ENCODE peak calls at places on chromosomes 3 and 15, in four cellular contexts. K is GM20000; T is stimulated activated CD4-positive, alpha-beta T cell treated with anti-CD3 and anti-CD28 coated beads, Interleukin-4, amount 100 ng/mL, for 24 hours; H is NCI-H82. D is an unnamed sample.

GRCh38 chr15:90956551-90957104 is 1.9 kb downstream of the RCCD1 start:
- DNase-seq in H (peak), T (peak), K (peak), D (peak)

GRCh38 chr3:150933473-150934008 is 28.3 kb upstream of the MINDY4B start:
- DNase-seq in T (no peak), H (no peak), K (no peak), D (no peak)

GRCh38 chr3:52931889-52932288 is 34.5 kb upstream of the STIMATE start:
- DNase-seq in H (no peak), K (no peak), T (no peak), D (no peak)

GRCh38 chr15:89115547-89115946 is 27.3 kb downstream of the ABHD2 start:
- DNase-seq in H (no peak), K (no peak), T (no peak), D (no peak)

GRCh38 chr15:38666865-38667264 is 102.3 kb upstream of the RASGRP1 start:
- DNase-seq in K (no peak), H (no peak), T (no peak), D (no peak)

GRCh38 chr15:49282366-49282765 is 112.3 kb downstream of the GALK2 start:
- DNase-seq in K (no peak), H (no peak), T (no peak), D (no peak)

GRCh38 chr15:32982001-32982400 is 212.5 kb downstream of the FMN1 start:
- DNase-seq in T (no peak), H (no peak), K (no peak), D (no peak)

GRCh38 chr15:90530250-90531051 is 728 bp downstream of the CRTC3 start:
- DNase-seq in H (peak), K (peak), T (peak), D (peak)

GRCh38 chr3:154120903-154121235 is 321 bp upstream of the ARHGEF26 start:
- DNase-seq in K (no peak), T (no peak), H (no peak), D (no peak)

GRCh38 chr3:71962561-71963240 is 177.8 kb upstream of the PROK2 start:
- DNase-seq in T (no peak), K (no peak), H (no peak), D (no peak)

GRCh38 chr3:188137062-188137461 is 16.9 kb upstream of the LPP start:
- DNase-seq in T (no peak), K (no peak), H (no peak), D (no peak)

GRCh38 chr3:140276698-140277097 is 341.7 kb downstream of the CLSTN2 start:
- DNase-seq in T (no peak), H (peak), K (no peak), D (no peak)

GRCh38 chr3:114856867-114857266 is 290.2 kb downstream of the ZBTB20 start:
- DNase-seq in T (no peak), H (no peak), K (no peak), D (no peak)

GRCh38 chr3:15342945-15343344 is 10.6 kb upstream of the SH3BP5 start:
- DNase-seq in T (no peak), K (no peak), H (no peak), D (no peak)

GRCh38 chr3:108461641-108462040 is 48.8 kb downstream of the MYH15 start:
- DNase-seq in H (peak), K (no peak), T (no peak), D (no peak)

GRCh38 chr3:136396916-136397315 is 146.8 kb downstream of the PCCB start:
- DNase-seq in K (no peak), H (no peak), T (no peak), D (no peak)

GRCh38 chr15:91407237-91407889 is 307.3 kb downstream of the SV2B start:
- DNase-seq in K (no peak), T (no peak), H (peak), D (no peak)

GRCh38 chr3:181693280-181693679 is 18.4 kb upstream of the SOX2 start:
- DNase-seq in T (no peak), K (no peak), H (no peak), D (no peak)

GRCh38 chr15:36622247-36622795 is 42.9 kb downstream of the CDIN1 start:
- DNase-seq in H (no peak), T (no peak), K (no peak), D (no peak)

GRCh38 chr3:58581328-58582091 is 4.3 kb upstream of the FAM107A start:
- DNase-seq in K (no peak), T (no peak), H (no peak), D (no peak)

GRCh38 chr3:107969994-107970896 is 120.6 kb downstream of the CD47 start:
- DNase-seq in H (no peak), K (no peak), T (no peak), D (no peak)

GRCh38 chr15:29568840-29569532 is 253.3 kb downstream of the TJP1 start:
- DNase-seq in H (peak), T (no peak), K (no peak), D (no peak)

GRCh38 chr3:45792516-45793172 is 3.7 kb downstream of the SLC6A20 start:
- DNase-seq in H (no peak), K (no peak), T (no peak), D (no peak)

GRCh38 chr3:75341324-75342067 is 322.6 kb upstream of the FRG2C start:
- DNase-seq in K (no peak), T (no peak), H (no peak), D (no peak)

GRCh38 chr3:136070953-136071949 is 105.7 kb downstream of the PPP2R3A start:
- DNase-seq in H (peak), K (no peak), T (no peak), D (no peak)

GRCh38 chr3:98690876-98691275 is 72.3 kb upstream of the ST3GAL6 start:
- DNase-seq in T (no peak), K (no peak), H (no peak), D (no peak)

GRCh38 chr3:101518421-101518871 is 5.4 kb upstream of the SENP7 start:
- DNase-seq in H (peak), K (peak), T (peak), D (peak)

GRCh38 chr15:80449825-80450224 is 45.6 kb downstream of the ARNT2 start:
- DNase-seq in K (no peak), T (no peak), H (no peak), D (no peak)

GRCh38 chr3:141093971-141094401 is 42.8 kb downstream of the SPSB4 start:
- DNase-seq in H (peak), T (no peak), K (no peak), D (no peak)

GRCh38 chr3:9373443-9373842 is 10.6 kb downstream of the THUMPD3 start:
- DNase-seq in H (no peak), T (no peak), K (no peak), D (no peak)

GRCh38 chr3:184240384-184241140 is 8.2 kb downstream of the ALG3 start:
- DNase-seq in K (no peak), H (no peak), T (no peak), D (no peak)

GRCh38 chr3:134485075-134485536 is 679 bp downstream of the ANAPC13 start:
- DNase-seq in H (peak), T (no peak), K (peak), D (no peak)

GRCh38 chr3:73766599-73767378 is 142.0 kb upstream of the PDZRN3 start:
- DNase-seq in H (no peak), K (no peak), T (no peak), D (no peak)